ENCODE peak calls at places on chromosomes 16 and 17, in ten cellular contexts. One of them, this sample, is unnamed.

GRCh38 chr17:51275381-51275780 is 15.0 kb downstream of the UTP18 start:
- DNase-seq in neural progenitor cell: no peak
- DNase-seq in transverse colon: no peak
- DNase-seq in colonic mucosa: no peak
- DNase-seq in heart left ventricle: no peak
- DNase-seq in PC-3: no peak
- DNase-seq in fibroblast of mammary gland: peak; percentile 55
- DNase-seq in tibial artery: no peak
- DNase-seq in Peyer's patch: no peak
- DNase-seq in epithelial cell of proximal tubule: no peak
- DNase-seq in this sample: no peak

GRCh38 chr16:87541004-87541881 is 48.4 kb upstream of the ZCCHC14 start:
- DNase-seq in fibroblast of mammary gland: peak; percentile 72
- DNase-seq in transverse colon: peak; percentile 33
- DNase-seq in epithelial cell of proximal tubule: no peak
- DNase-seq in heart left ventricle: peak; percentile 73
- DNase-seq in Peyer's patch: no peak
- DNase-seq in neural progenitor cell: peak; percentile 36
- DNase-seq in PC-3: peak; percentile 40
- DNase-seq in colonic mucosa: peak; percentile 39
- DNase-seq in tibial artery: peak; percentile 94
- DNase-seq in this sample: no peak

GRCh38 chr16:15765880-15766279 is 90.9 kb downstream of the MYH11 start:
- DNase-seq in tibial artery: no peak
- DNase-seq in Peyer's patch: no peak
- DNase-seq in neural progenitor cell: peak; percentile 77
- DNase-seq in heart left ventricle: no peak
- DNase-seq in fibroblast of mammary gland: peak; percentile 46
- DNase-seq in transverse colon: no peak
- DNase-seq in colonic mucosa: peak; percentile 27
- DNase-seq in epithelial cell of proximal tubule: no peak
- DNase-seq in PC-3: peak; percentile 62
- DNase-seq in this sample: peak; percentile 56

GRCh38 chr17:82616021-82616703 is 32.1 kb downstream of the WDR45B start:
- DNase-seq in PC-3: no peak
- DNase-seq in epithelial cell of proximal tubule: no peak
- DNase-seq in colonic mucosa: no peak
- DNase-seq in tibial artery: no peak
- DNase-seq in transverse colon: no peak
- DNase-seq in heart left ventricle: no peak
- DNase-seq in fibroblast of mammary gland: no peak
- DNase-seq in Peyer's patch: no peak
- DNase-seq in neural progenitor cell: no peak
- DNase-seq in this sample: no peak

GRCh38 chr16:23943604-23944003 is 107.8 kb downstream of the PRKCB start:
- DNase-seq in neural progenitor cell: no peak
- DNase-seq in epithelial cell of proximal tubule: no peak
- DNase-seq in transverse colon: no peak
- DNase-seq in Peyer's patch: no peak
- DNase-seq in PC-3: no peak
- DNase-seq in heart left ventricle: no peak
- DNase-seq in tibial artery: no peak
- DNase-seq in fibroblast of mammary gland: no peak
- DNase-seq in colonic mucosa: no peak
- DNase-seq in this sample: no peak

GRCh38 chr16:56281256-56281805 is 90.0 kb downstream of the GNAO1 start:
- DNase-seq in transverse colon: no peak
- DNase-seq in colonic mucosa: no peak
- DNase-seq in epithelial cell of proximal tubule: no peak
- DNase-seq in PC-3: peak; percentile 24
- DNase-seq in fibroblast of mammary gland: peak; percentile 2
- DNase-seq in tibial artery: no peak
- DNase-seq in neural progenitor cell: peak; percentile 95
- DNase-seq in Peyer's patch: peak; percentile 13
- DNase-seq in heart left ventricle: no peak
- DNase-seq in this sample: no peak

GRCh38 chr16:3949287-3949686 is 68.8 kb upstream of the CREBBP start:
- DNase-seq in PC-3: no peak
- DNase-seq in Peyer's patch: no peak
- DNase-seq in neural progenitor cell: no peak
- DNase-seq in transverse colon: no peak
- DNase-seq in heart left ventricle: peak; percentile 69
- DNase-seq in epithelial cell of proximal tubule: no peak
- DNase-seq in fibroblast of mammary gland: no peak
- DNase-seq in colonic mucosa: no peak
- DNase-seq in tibial artery: peak; percentile 69
- DNase-seq in this sample: no peak

GRCh38 chr17:15912416-15912955 is 32.4 kb upstream of the ADORA2B start:
- DNase-seq in heart left ventricle: no peak
- DNase-seq in tibial artery: no peak
- DNase-seq in colonic mucosa: no peak
- DNase-seq in PC-3: no peak
- DNase-seq in transverse colon: no peak
- DNase-seq in neural progenitor cell: no peak
- DNase-seq in epithelial cell of proximal tubule: no peak
- DNase-seq in fibroblast of mammary gland: no peak
- DNase-seq in Peyer's patch: no peak
- DNase-seq in this sample: no peak

GRCh38 chr16:24858219-24859041 is 12.7 kb downstream of the SLC5A11 start:
- DNase-seq in PC-3: peak; percentile 57
- DNase-seq in colonic mucosa: peak; percentile 63
- DNase-seq in heart left ventricle: peak; percentile 46
- DNase-seq in epithelial cell of proximal tubule: no peak
- DNase-seq in tibial artery: no peak
- DNase-seq in fibroblast of mammary gland: peak; percentile 52
- DNase-seq in transverse colon: peak; percentile 63
- DNase-seq in neural progenitor cell: peak; percentile 87
- DNase-seq in Peyer's patch: peak; percentile 70
- DNase-seq in this sample: peak; percentile 83

GRCh38 chr16:58236231-58236690 is 38.4 kb upstream of the CSNK2A2 start:
- DNase-seq in fibroblast of mammary gland: peak; percentile 58
- DNase-seq in heart left ventricle: peak; percentile 72
- DNase-seq in transverse colon: peak; percentile 78
- DNase-seq in Peyer's patch: peak; percentile 68
- DNase-seq in colonic mucosa: peak; percentile 84
- DNase-seq in epithelial cell of proximal tubule: no peak
- DNase-seq in PC-3: peak; percentile 57
- DNase-seq in neural progenitor cell: peak; percentile 93
- DNase-seq in tibial artery: no peak
- DNase-seq in this sample: peak; percentile 80

GRCh38 chr16:78505544-78506371 is 406.3 kb downstream of the WWOX start:
- DNase-seq in heart left ventricle: peak; percentile 77
- DNase-seq in tibial artery: peak; percentile 83
- DNase-seq in Peyer's patch: no peak
- DNase-seq in epithelial cell of proximal tubule: peak; percentile 42
- DNase-seq in fibroblast of mammary gland: peak; percentile 77
- DNase-seq in neural progenitor cell: no peak
- DNase-seq in PC-3: no peak
- DNase-seq in transverse colon: peak; percentile 30
- DNase-seq in colonic mucosa: peak; percentile 61
- DNase-seq in this sample: no peak
- TF ChIP-seq CTCF in heart left ventricle: peak; percentile 27
- TF ChIP-seq CTCF in tibial artery: peak; percentile 22
- TF ChIP-seq CTCF in Peyer's patch: no peak
- TF ChIP-seq CTCF in epithelial cell of proximal tubule: peak; percentile 45
- TF ChIP-seq CTCF in fibroblast of mammary gland: peak; percentile 44
- TF ChIP-seq CTCF in neural progenitor cell: peak; percentile 5
- TF ChIP-seq CTCF in PC-3: no peak
- TF ChIP-seq CTCF in transverse colon: no peak
- TF ChIP-seq CTCF in colonic mucosa: no peak
- TF ChIP-seq CTCF in this sample: no peak

DNA sequence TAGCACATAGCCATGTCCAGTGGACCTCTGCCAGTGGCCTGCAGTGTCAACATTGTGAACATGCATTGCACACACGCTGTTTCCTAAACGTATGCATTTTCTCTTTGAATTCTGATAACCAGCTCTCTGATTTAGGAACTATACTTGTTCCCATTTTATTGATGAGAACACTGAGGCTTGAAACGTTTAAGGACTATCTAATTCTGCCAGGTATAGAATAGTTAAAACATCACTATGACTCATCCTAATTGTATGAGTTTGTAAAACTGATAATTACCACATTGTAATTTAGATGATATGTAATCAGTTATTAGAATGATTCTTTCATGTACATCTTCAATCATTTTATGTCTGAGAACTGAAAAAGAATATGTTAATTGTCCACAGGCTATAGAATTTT is 3.1 kb downstream of the BEAN1 start:
- DNase-seq in fibroblast of mammary gland: no peak
- DNase-seq in transverse colon: no peak
- DNase-seq in PC-3: no peak
- DNase-seq in Peyer's patch: no peak
- DNase-seq in heart left ventricle: no peak
- DNase-seq in epithelial cell of proximal tubule: no peak
- DNase-seq in tibial artery: no peak
- DNase-seq in neural progenitor cell: no peak
- DNase-seq in colonic mucosa: no peak
- DNase-seq in this sample: no peak
- TF ChIP-seq CTCF in fibroblast of mammary gland: no peak
- TF ChIP-seq CTCF in transverse colon: no peak
- TF ChIP-seq CTCF in PC-3: no peak
- TF ChIP-seq CTCF in Peyer's patch: no peak
- TF ChIP-seq CTCF in heart left ventricle: no peak
- TF ChIP-seq CTCF in epithelial cell of proximal tubule: no peak
- TF ChIP-seq CTCF in tibial artery: no peak
- TF ChIP-seq CTCF in neural progenitor cell: no peak
- TF ChIP-seq CTCF in colonic mucosa: no peak
- TF ChIP-seq CTCF in this sample: no peak

DNA sequence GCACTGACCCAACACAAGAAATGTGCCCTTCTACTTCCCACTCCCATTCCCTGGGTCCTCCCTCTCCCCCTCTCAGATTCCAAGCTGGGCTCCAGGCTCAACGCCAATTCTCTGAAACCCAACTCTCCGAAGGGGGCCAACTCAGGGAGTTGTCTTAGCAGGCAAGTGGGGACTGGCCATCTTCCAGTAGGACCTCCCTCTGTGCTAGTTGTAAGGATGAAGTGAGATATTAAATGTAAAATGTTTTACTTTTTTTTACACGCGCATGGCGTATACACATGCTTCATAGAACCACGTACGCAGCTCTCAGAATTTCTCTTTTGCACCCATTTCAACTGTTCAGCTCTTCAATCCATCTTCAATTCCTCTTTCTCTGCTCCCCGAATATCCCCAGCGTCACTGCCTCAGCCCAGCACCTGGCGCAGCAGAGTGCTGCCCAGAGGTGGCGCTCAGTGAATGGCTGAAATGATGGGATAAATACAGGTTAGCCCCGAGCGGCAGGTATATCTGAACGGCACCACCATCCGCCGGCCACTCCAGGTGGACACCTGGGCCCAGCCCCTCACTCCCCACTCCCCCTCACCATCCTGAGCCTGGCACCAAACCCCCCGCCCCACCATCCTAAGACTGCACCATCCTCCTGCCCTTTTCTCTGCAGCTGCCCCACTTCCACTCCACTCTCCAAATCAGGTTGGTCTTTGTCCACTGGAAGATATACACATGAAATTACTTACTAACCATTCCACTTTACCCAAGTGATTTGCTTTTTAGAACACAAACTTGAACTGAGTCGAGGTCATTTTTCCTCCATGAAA is 43.9 kb upstream of the TNRC6C start:
- DNase-seq in fibroblast of mammary gland: no peak
- DNase-seq in epithelial cell of proximal tubule: no peak
- DNase-seq in tibial artery: peak; percentile 50
- DNase-seq in colonic mucosa: no peak
- DNase-seq in heart left ventricle: no peak
- DNase-seq in transverse colon: no peak
- DNase-seq in Peyer's patch: peak; percentile 37
- DNase-seq in PC-3: no peak
- DNase-seq in neural progenitor cell: peak; percentile 13
- DNase-seq in this sample: no peak
- TF ChIP-seq CTCF in fibroblast of mammary gland: no peak
- TF ChIP-seq CTCF in epithelial cell of proximal tubule: peak; percentile 28
- TF ChIP-seq CTCF in tibial artery: no peak
- TF ChIP-seq CTCF in colonic mucosa: no peak
- TF ChIP-seq CTCF in heart left ventricle: no peak
- TF ChIP-seq CTCF in transverse colon: no peak
- TF ChIP-seq CTCF in Peyer's patch: no peak
- TF ChIP-seq CTCF in PC-3: peak; percentile 50
- TF ChIP-seq CTCF in neural progenitor cell: peak; percentile 33
- TF ChIP-seq CTCF in this sample: no peak

DNA sequence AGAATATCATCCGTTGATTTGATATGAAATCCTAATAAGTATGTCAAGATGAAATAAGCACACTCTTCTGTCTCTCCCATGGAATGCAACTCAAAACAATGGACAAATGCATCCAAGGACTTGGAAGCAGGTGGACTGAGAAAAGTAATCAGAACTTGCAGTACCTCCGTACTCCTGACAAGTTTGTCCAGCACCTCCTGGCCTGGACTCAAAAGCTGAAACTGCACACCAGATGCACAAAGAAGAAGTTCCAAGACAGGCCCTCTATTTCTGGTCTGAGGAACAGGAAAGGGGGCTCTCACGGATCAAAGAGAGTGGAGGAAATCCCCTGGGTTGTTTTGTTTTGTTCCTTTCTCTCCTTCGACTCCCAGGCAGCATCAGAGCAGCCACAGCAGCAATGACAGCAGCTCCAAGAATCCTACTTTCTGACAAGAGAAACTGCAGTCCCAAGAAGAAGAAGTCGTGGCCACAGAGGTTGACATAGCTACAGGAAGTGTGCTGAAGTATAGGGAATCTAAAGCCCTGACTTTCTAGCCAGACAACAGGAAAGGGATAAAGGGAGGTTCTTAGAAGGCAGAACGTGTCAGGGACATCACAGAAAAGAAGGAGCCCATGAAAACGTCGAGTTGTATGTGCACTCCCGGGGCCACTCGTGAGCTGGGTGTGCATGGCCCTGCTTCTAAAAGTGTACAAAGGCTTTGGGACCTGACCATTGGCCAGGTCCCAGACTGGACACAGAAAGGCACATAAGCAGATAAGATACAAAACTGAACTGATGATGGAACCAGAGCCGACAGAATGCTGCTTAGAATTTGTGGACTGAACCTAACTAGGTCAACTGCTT is 29.3 kb downstream of the AKAP10 start:
- DNase-seq in heart left ventricle: no peak
- DNase-seq in tibial artery: no peak
- DNase-seq in fibroblast of mammary gland: no peak
- DNase-seq in colonic mucosa: no peak
- DNase-seq in neural progenitor cell: peak; percentile 14
- DNase-seq in epithelial cell of proximal tubule: no peak
- DNase-seq in Peyer's patch: no peak
- DNase-seq in transverse colon: no peak
- DNase-seq in PC-3: no peak
- DNase-seq in this sample: no peak
- TF ChIP-seq CTCF in heart left ventricle: no peak
- TF ChIP-seq CTCF in tibial artery: no peak
- TF ChIP-seq CTCF in fibroblast of mammary gland: no peak
- TF ChIP-seq CTCF in colonic mucosa: no peak
- TF ChIP-seq CTCF in neural progenitor cell: no peak
- TF ChIP-seq CTCF in epithelial cell of proximal tubule: no peak
- TF ChIP-seq CTCF in Peyer's patch: no peak
- TF ChIP-seq CTCF in transverse colon: no peak
- TF ChIP-seq CTCF in PC-3: no peak
- TF ChIP-seq CTCF in this sample: no peak

This sample was measured in Calu3.